ENCODE peak calls at places on chromosome 14, in five cellular contexts. Y, D, G, U and I are unnamed samples.

GRCh38 chr14:30272848-30273563 is 286.0 kb upstream of the G2E3 start:
- DNase-seq in Y (no peak), D (peak; percentile 35), G (no peak), U (peak; percentile 28), I (no peak)

GRCh38 chr14:22541721-22542120 is 47.3 kb downstream of the DAD1 start:
- DNase-seq in Y (no peak), D (no peak), G (no peak), U (no peak), I (no peak)

GRCh38 chr14:65846469-65846868 is 433.9 kb downstream of the FUT8 start:
- DNase-seq in Y (no peak), D (peak; percentile 48), G (no peak), U (no peak), I (peak; percentile 54)

GRCh38 chr14:24798911-24799310 is 164.9 kb upstream of the GZMB start:
- DNase-seq in Y (no peak), D (no peak), G (no peak), U (no peak), I (peak; percentile 96)

GRCh38 chr14:43408472-43408871 is 1098.6 kb downstream of the FSCB start:
- DNase-seq in Y (no peak), D (no peak), G (no peak), U (no peak), I (no peak)

GRCh38 chr14:104968541-104969401 is 9.4 kb downstream of the AHNAK2 start:
- DNase-seq in Y (peak; percentile 40), D (no peak), G (peak; percentile 59), U (no peak), I (no peak)

GRCh38 chr14:102145395-102145794 is 5.7 kb downstream of the WDR20 start:
- DNase-seq in Y (no peak), D (no peak), G (no peak), U (no peak), I (no peak)

GRCh38 chr14:35332517-35333346 is 40.5 kb downstream of the PSMA6 start:
- DNase-seq in Y (peak; percentile 41), D (no peak), G (no peak), U (no peak), I (peak; percentile 26)

GRCh38 chr14:103125098-103126070 is 2.1 kb downstream of the TNFAIP2 start:
- DNase-seq in Y (no peak), D (no peak), G (no peak), U (no peak), I (no peak)

GRCh38 chr14:99118946-99119345 is 153.1 kb downstream of the BCL11B start:
- DNase-seq in Y (no peak), D (no peak), G (no peak), U (no peak), I (no peak)